ENCODE peak calls at places on chromosome 22, in five cellular contexts. N is upper lobe of left lung, M is NB4, C is adrenal gland, W is ovary. V is an unnamed sample.

GRCh38 chr22:31337178-31337577 is 9.0 kb downstream of the PATZ1 start:
- DNase-seq in N (no peak), M (no peak), C (peak; percentile 74), W (no peak), V (no peak)

GRCh38 chr22:49540571-49541450 is 286.9 kb downstream of the BRD1 start:
- DNase-seq in N (peak; percentile 15), M (no peak), C (no peak), W (no peak), V (no peak)

GRCh38 chr22:50607366-50608020 is 6.9 kb downstream of the MAPK8IP2 start:
- DNase-seq in N (no peak), M (no peak), C (no peak), W (no peak), V (no peak)

GRCh38 chr22:50191041-50191740 is 5.5 kb downstream of the TRABD start:
- DNase-seq in N (peak; percentile 74), M (peak; percentile 90), C (peak; percentile 62), W (no peak), V (no peak)

GRCh38 chr22:48957987-48958321 is 869.7 kb downstream of the BRD1 start:
- DNase-seq in N (no peak), M (no peak), C (no peak), W (no peak), V (peak; percentile 2)

GRCh38 chr22:24190159-24190540 is 8.9 kb downstream of the SUSD2 start:
- DNase-seq in N (no peak), M (no peak), C (no peak), W (no peak), V (peak; percentile 28)

GRCh38 chr22:23093090-23093788 is 22.9 kb downstream of the GNAZ start:
- DNase-seq in N (no peak), M (no peak), C (no peak), W (no peak), V (no peak)

GRCh38 chr22:27720860-27721259 is 80.7 kb downstream of the MN1 start:
- DNase-seq in N (no peak), M (no peak), C (no peak), W (no peak), V (no peak)

GRCh38 chr22:25876871-25877270 is 134.9 kb downstream of the MYO18B start:
- DNase-seq in N (no peak), M (no peak), C (no peak), W (no peak), V (no peak)

GRCh38 chr22:25352294-25352680 is 132.8 kb downstream of the CRYBB2 start:
- DNase-seq in N (peak; percentile 9), M (no peak), C (no peak), W (no peak), V (no peak)

GRCh38 chr22:49014227-49015201 is 813.2 kb downstream of the BRD1 start:
- DNase-seq in N (peak; percentile 15), M (no peak), C (no peak), W (no peak), V (no peak)

GRCh38 chr22:31818481-31819392 is 64.9 kb downstream of the DEPDC5 start:
- DNase-seq in N (no peak), M (peak; percentile 5), C (no peak), W (no peak), V (no peak)

GRCh38 chr22:31556627-31557203 is 60.4 kb downstream of the SFI1 start:
- DNase-seq in N (no peak), M (peak; percentile 48), C (peak; percentile 25), W (no peak), V (no peak)

DNA sequence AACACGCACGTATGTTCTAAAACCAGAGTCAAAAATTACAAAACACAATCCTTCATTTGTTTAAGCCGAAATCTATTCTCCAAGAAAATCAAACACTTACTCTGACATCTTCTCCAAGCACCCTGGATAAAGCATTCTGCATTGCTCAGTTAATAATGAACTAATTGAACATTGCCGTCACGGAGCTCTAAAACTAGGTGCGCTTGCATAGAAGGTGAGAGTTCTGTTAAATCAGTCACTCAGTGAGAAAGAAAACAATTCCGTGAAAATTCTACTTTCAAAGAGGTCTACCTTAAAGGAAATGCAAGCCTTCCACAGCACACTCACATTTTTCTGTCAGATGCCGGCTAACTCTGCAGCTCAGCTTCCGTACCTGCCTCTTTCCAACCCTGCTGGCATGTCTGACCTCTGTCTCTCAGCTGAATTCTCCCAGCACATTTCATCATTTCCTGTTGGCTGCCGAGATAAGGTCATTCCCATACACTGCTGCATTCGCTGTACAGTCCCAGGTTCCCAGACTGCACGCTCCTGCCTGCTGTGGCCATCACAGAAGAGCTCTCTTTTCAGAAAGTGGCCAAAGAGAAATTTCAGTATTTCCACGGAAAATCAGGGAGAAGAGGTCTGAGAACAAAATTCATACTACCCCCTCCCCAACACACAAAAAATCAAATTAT is 55.3 kb downstream of the PACSIN2 start:
- DNase-seq in N (peak; percentile 84), M (peak; percentile 79), C (peak; percentile 81), W (no peak), V (peak; percentile 62)
- TF ChIP-seq POLR2A in N (peak; percentile 45), M (no peak), C (no peak), W (no peak), V (no peak)

GRCh38 chr22:46001426-46002106 is 24.6 kb upstream of the WNT7B start:
- DNase-seq in N (no peak), M (no peak), C (no peak), W (no peak), V (no peak)

GRCh38 chr22:45999379-45999971 is 22.5 kb upstream of the WNT7B start:
- DNase-seq in N (no peak), M (no peak), C (no peak), W (no peak), V (no peak)

GRCh38 chr22:46000081-46001027 is 23.4 kb upstream of the WNT7B start:
- DNase-seq in N (no peak), M (no peak), C (no peak), W (no peak), V (no peak)

GRCh38 chr22:46002757-46003270 is 25.9 kb upstream of the WNT7B start:
- DNase-seq in N (no peak), M (peak; percentile 50), C (peak; percentile 93), W (no peak), V (no peak)

DNA sequence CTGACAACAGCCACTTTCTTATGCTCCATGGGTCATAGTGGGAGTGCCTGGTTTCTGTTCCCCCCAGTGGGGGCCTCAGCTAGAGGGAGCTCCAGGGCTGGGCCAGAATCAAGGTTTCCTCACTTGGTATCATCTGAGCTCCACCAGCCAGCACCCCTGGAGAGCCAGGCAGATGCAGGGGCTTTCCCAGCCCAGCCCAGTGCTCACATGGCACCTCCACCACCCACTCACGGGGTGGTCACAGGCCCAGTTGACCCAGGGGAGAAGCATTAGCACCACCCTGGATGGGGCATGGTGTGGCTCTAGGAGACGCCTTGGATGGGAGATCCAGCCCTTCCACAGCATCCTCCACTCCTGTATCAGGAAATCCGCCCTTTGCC is 24.1 kb upstream of the WNT7B start:
- DNase-seq in N (no peak), M (peak; percentile 28), C (no peak), W (no peak), V (no peak)
- TF ChIP-seq CTCF in N (no peak), M (peak; percentile 18), C (no peak), W (no peak), V (no peak)

DNA sequence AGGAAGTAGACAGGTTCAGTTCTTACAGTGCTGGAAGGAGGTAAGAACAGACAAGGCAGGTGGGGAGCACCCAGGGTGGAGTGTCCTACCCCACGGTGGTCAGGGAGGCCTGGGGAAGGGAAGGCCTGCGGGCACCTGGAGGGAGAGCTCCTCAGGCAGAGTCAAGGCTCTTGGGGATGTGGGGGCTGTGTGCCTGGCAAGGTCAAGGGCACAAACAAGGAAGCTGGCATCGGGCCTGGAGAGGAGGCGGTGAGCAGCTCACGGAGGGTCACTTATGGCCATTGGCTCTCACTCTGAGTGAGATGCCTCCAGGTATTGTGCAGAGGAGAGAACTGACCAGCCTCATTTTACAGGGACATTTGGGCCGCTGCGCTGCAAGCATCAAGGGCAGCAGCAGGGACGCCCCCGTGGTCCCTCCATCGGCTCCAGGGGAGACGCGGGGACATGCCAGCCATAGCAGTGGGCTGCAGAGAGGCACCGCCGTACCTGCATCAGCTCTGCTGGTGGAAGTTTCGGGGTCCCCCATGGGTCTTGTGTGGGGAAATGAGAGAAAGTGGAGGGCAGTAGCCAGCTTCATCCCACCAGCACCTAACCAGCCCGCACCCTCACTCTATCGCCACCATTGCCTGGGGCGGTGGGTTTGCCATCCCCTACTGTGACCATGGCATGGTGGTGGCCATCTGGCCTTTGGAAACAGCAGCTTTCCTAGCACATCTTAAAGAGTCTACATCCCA is 37.5 kb upstream of the RTL6 start:
- DNase-seq in N (no peak), M (no peak), C (no peak), W (no peak), V (no peak)
- TF ChIP-seq POLR2A in N (no peak), M (no peak), C (no peak), W (no peak), V (no peak)

GRCh38 chr22:32836286-32836859 is 34.9 kb downstream of the TIMP3 start:
- DNase-seq in N (no peak), M (peak; percentile 14), C (peak; percentile 47), W (no peak), V (no peak)
- TF ChIP-seq CTCF in N (peak; percentile 32), M (peak; percentile 53), C (peak; percentile 62), W (peak; percentile 18), V (peak; percentile 33)

DNA sequence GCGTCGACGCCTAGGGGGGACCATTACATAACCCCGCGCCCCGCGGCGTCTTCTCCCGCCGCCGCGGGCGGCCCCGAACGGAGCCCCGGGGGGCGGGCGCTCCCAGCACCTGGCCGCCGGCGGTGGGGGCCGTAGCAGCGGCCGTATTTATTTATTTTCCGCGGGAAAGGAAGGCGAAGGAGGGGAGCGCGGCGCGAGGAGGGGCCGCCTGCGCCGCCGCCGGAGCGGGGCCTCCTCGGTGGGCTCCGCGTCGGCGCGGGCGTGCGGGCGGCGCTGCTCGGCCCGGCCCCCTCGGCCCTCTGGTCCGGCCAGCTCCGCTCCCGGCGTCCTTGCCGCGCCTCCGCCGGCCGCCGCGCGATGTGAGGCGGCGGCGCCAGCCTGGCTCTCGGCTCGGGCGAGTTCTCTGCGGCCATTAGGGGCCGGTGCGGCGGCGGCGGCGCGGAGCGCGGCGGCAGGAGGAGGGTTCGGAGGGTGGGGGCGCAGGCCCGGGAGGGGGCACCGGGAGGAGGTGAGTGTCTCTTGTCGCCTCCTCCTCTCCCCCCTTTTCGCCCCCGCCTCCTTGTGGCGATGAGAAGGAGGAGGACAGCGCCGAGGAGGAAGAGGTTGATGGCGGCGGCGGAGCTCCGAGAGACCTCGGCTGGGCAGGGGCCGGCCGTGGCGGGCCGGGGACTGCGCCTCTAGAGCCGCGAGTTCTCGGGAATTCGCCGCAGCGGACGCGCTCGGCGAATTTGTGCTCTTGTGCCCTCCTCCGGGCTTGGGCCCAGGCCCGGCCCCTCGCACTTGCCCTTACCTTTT is at the start of gene EP300:
- DNase-seq in N (peak; percentile 91), M (peak; percentile 91), C (peak; percentile 87), W (peak; percentile 85), V (peak; percentile 86)
- TF ChIP-seq POLR2A in N (peak; percentile 84), M (peak; percentile 44), C (peak; percentile 36), W (peak; percentile 51), V (peak; percentile 70)

GRCh38 chr22:19554834-19555404 is 30.7 kb upstream of the CLDN5 start:
- DNase-seq in N (peak; percentile 31), M (no peak), C (peak; percentile 56), W (no peak), V (no peak)
- TF ChIP-seq CTCF in N (no peak), M (peak; percentile 1), C (no peak), W (no peak), V (no peak)

DNA sequence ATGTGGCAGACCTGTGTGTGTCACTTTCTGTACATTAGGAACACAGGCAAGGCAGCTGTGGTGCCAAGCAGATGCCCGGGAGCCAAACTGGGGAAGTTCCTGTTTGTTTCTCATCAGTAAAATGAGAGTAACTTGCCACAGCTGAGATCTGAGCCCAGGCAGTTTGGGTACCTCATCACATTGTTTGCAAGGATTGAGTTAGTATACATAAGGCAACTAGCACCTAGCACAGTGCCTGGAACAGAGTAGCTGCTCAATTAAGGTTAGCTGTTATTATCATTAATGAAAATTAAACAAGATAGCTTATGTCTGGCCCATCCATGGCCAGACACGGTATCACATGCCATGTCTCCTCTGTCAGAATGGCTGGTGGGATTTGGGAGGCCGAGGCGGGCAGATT is 7.8 kb downstream of the SOX10 start:
- DNase-seq in N (no peak), M (no peak), C (no peak), W (no peak), V (no peak)
- TF ChIP-seq POLR2A in N (no peak), M (no peak), C (no peak), W (no peak), V (no peak)